ENCODE peak calls at places on chromosomes 4 and X, in nine cellular contexts. One of them, this sample, is unnamed.

GRCh38 chr4:40475609-40476008 is 140.5 kb downstream of the CHRNA9 start:
- DNase-seq in neural progenitor cell: peak; percentile 39
- DNase-seq in breast epithelium: no peak
- DNase-seq in heart left ventricle: no peak
- DNase-seq in HFF-Myc: no peak
- DNase-seq in CD8-positive, alpha-beta T cell: no peak
- DNase-seq in PC-3: no peak
- DNase-seq in SK-N-SH: no peak
- DNase-seq in left ventricle myocardium inferior: no peak
- DNase-seq in this sample: no peak

GRCh38 chr4:15793506-15794363 is 15.6 kb downstream of the CD38 start:
- DNase-seq in neural progenitor cell: no peak
- DNase-seq in left ventricle myocardium inferior: no peak
- DNase-seq in PC-3: no peak
- DNase-seq in CD8-positive, alpha-beta T cell: no peak
- DNase-seq in breast epithelium: no peak
- DNase-seq in SK-N-SH: peak; percentile 77
- DNase-seq in HFF-Myc: no peak
- DNase-seq in heart left ventricle: no peak
- DNase-seq in this sample: no peak

GRCh38 chr4:53043096-53043495 is 181.0 kb downstream of the RASL11B start:
- DNase-seq in PC-3: no peak
- DNase-seq in left ventricle myocardium inferior: no peak
- DNase-seq in SK-N-SH: no peak
- DNase-seq in HFF-Myc: no peak
- DNase-seq in CD8-positive, alpha-beta T cell: no peak
- DNase-seq in neural progenitor cell: no peak
- DNase-seq in breast epithelium: no peak
- DNase-seq in heart left ventricle: no peak
- DNase-seq in this sample: no peak

GRCh38 chr4:16608123-16608522 is 290.3 kb downstream of the LDB2 start:
- DNase-seq in HFF-Myc: no peak
- DNase-seq in SK-N-SH: no peak
- DNase-seq in breast epithelium: no peak
- DNase-seq in neural progenitor cell: no peak
- DNase-seq in left ventricle myocardium inferior: no peak
- DNase-seq in CD8-positive, alpha-beta T cell: no peak
- DNase-seq in heart left ventricle: peak; percentile 20
- DNase-seq in PC-3: no peak
- DNase-seq in this sample: no peak

GRCh38 chr4:140223056-140223810 is 69.2 kb upstream of the MAML3 start:
- DNase-seq in breast epithelium: no peak
- DNase-seq in neural progenitor cell: no peak
- DNase-seq in HFF-Myc: no peak
- DNase-seq in SK-N-SH: no peak
- DNase-seq in left ventricle myocardium inferior: no peak
- DNase-seq in PC-3: peak; percentile 63
- DNase-seq in heart left ventricle: no peak
- DNase-seq in CD8-positive, alpha-beta T cell: no peak
- DNase-seq in this sample: no peak

GRCh38 chrX:30302957-30303356 is 6.2 kb downstream of the NR0B1 start:
- DNase-seq in CD8-positive, alpha-beta T cell: no peak
- DNase-seq in neural progenitor cell: peak; percentile 14
- DNase-seq in heart left ventricle: no peak
- DNase-seq in left ventricle myocardium inferior: peak; percentile 17
- DNase-seq in SK-N-SH: no peak
- DNase-seq in HFF-Myc: no peak
- DNase-seq in breast epithelium: peak; percentile 30
- DNase-seq in PC-3: peak; percentile 48
- DNase-seq in this sample: no peak

GRCh38 chr4:123415977-123416376 is 19.4 kb downstream of the SPRY1 start:
- DNase-seq in SK-N-SH: no peak
- DNase-seq in HFF-Myc: no peak
- DNase-seq in breast epithelium: no peak
- DNase-seq in heart left ventricle: no peak
- DNase-seq in PC-3: peak; percentile 83
- DNase-seq in CD8-positive, alpha-beta T cell: no peak
- DNase-seq in neural progenitor cell: no peak
- DNase-seq in left ventricle myocardium inferior: no peak
- DNase-seq in this sample: peak; percentile 29

GRCh38 chr4:183588169-183588675 is 70.8 kb downstream of the RWDD4 start:
- DNase-seq in SK-N-SH: no peak
- DNase-seq in HFF-Myc: no peak
- DNase-seq in left ventricle myocardium inferior: no peak
- DNase-seq in heart left ventricle: no peak
- DNase-seq in breast epithelium: no peak
- DNase-seq in CD8-positive, alpha-beta T cell: no peak
- DNase-seq in PC-3: no peak
- DNase-seq in neural progenitor cell: no peak
- DNase-seq in this sample: no peak

GRCh38 chr4:4472344-4472958 is 69.4 kb downstream of the STX18 start:
- DNase-seq in heart left ventricle: no peak
- DNase-seq in neural progenitor cell: no peak
- DNase-seq in CD8-positive, alpha-beta T cell: no peak
- DNase-seq in left ventricle myocardium inferior: no peak
- DNase-seq in breast epithelium: no peak
- DNase-seq in HFF-Myc: no peak
- DNase-seq in SK-N-SH: no peak
- DNase-seq in PC-3: no peak
- DNase-seq in this sample: no peak

GRCh38 chrX:98956014-98956413 is 1454.1 kb downstream of the PCDH19 start:
- DNase-seq in neural progenitor cell: peak; percentile 7
- DNase-seq in left ventricle myocardium inferior: no peak
- DNase-seq in breast epithelium: no peak
- DNase-seq in SK-N-SH: no peak
- DNase-seq in CD8-positive, alpha-beta T cell: no peak
- DNase-seq in HFF-Myc: no peak
- DNase-seq in heart left ventricle: no peak
- DNase-seq in PC-3: no peak
- DNase-seq in this sample: no peak

GRCh38 chrX:147735364-147735763 is 176.4 kb upstream of the FMR1 start:
- DNase-seq in breast epithelium: no peak
- DNase-seq in SK-N-SH: no peak
- DNase-seq in HFF-Myc: no peak
- DNase-seq in CD8-positive, alpha-beta T cell: no peak
- DNase-seq in PC-3: no peak
- DNase-seq in neural progenitor cell: no peak
- DNase-seq in heart left ventricle: no peak
- DNase-seq in left ventricle myocardium inferior: no peak
- DNase-seq in this sample: no peak

GRCh38 chrX:65718538-65718937 is 51.1 kb downstream of the MSN start:
- DNase-seq in breast epithelium: no peak
- DNase-seq in heart left ventricle: no peak
- DNase-seq in left ventricle myocardium inferior: no peak
- DNase-seq in CD8-positive, alpha-beta T cell: no peak
- DNase-seq in PC-3: no peak
- DNase-seq in SK-N-SH: no peak
- DNase-seq in neural progenitor cell: no peak
- DNase-seq in HFF-Myc: no peak
- DNase-seq in this sample: no peak

GRCh38 chrX:139126493-139126892 is 404.0 kb upstream of the F9 start:
- DNase-seq in CD8-positive, alpha-beta T cell: no peak
- DNase-seq in neural progenitor cell: peak; percentile 65
- DNase-seq in PC-3: peak; percentile 80
- DNase-seq in breast epithelium: no peak
- DNase-seq in left ventricle myocardium inferior: no peak
- DNase-seq in SK-N-SH: peak; percentile 2
- DNase-seq in heart left ventricle: no peak
- DNase-seq in HFF-Myc: no peak
- DNase-seq in this sample: no peak
- TF ChIP-seq CTCF in CD8-positive, alpha-beta T cell: no peak
- TF ChIP-seq CTCF in neural progenitor cell: peak; percentile 65
- TF ChIP-seq CTCF in PC-3: peak; percentile 77
- TF ChIP-seq CTCF in breast epithelium: peak; percentile 55
- TF ChIP-seq CTCF in left ventricle myocardium inferior: peak; percentile 47
- TF ChIP-seq CTCF in SK-N-SH: peak; percentile 36
- TF ChIP-seq CTCF in heart left ventricle: no peak
- TF ChIP-seq CTCF in HFF-Myc: peak; percentile 7
- TF ChIP-seq CTCF in this sample: no peak

GRCh38 chr4:188029114-188029513 is 33.5 kb downstream of the ZFP42 start:
- DNase-seq in neural progenitor cell: no peak
- DNase-seq in heart left ventricle: no peak
- DNase-seq in PC-3: no peak
- DNase-seq in left ventricle myocardium inferior: no peak
- DNase-seq in CD8-positive, alpha-beta T cell: no peak
- DNase-seq in HFF-Myc: no peak
- DNase-seq in SK-N-SH: no peak
- DNase-seq in breast epithelium: no peak
- DNase-seq in this sample: no peak

GRCh38 chr4:188030401-188030800 is 34.8 kb downstream of the ZFP42 start:
- DNase-seq in heart left ventricle: no peak
- DNase-seq in left ventricle myocardium inferior: no peak
- DNase-seq in CD8-positive, alpha-beta T cell: no peak
- DNase-seq in SK-N-SH: no peak
- DNase-seq in PC-3: no peak
- DNase-seq in neural progenitor cell: no peak
- DNase-seq in HFF-Myc: no peak
- DNase-seq in breast epithelium: no peak
- DNase-seq in this sample: no peak

GRCh38 chr4:188031751-188032150 is 36.2 kb downstream of the ZFP42 start:
- DNase-seq in PC-3: no peak
- DNase-seq in breast epithelium: no peak
- DNase-seq in SK-N-SH: no peak
- DNase-seq in left ventricle myocardium inferior: no peak
- DNase-seq in HFF-Myc: no peak
- DNase-seq in neural progenitor cell: no peak
- DNase-seq in heart left ventricle: no peak
- DNase-seq in CD8-positive, alpha-beta T cell: no peak
- DNase-seq in this sample: no peak

GRCh38 chr4:188032583-188032982 is 37.0 kb downstream of the ZFP42 start:
- DNase-seq in neural progenitor cell: peak; percentile 76
- DNase-seq in HFF-Myc: no peak
- DNase-seq in left ventricle myocardium inferior: no peak
- DNase-seq in heart left ventricle: no peak
- DNase-seq in CD8-positive, alpha-beta T cell: no peak
- DNase-seq in SK-N-SH: no peak
- DNase-seq in breast epithelium: no peak
- DNase-seq in PC-3: no peak
- DNase-seq in this sample: no peak

DNA sequence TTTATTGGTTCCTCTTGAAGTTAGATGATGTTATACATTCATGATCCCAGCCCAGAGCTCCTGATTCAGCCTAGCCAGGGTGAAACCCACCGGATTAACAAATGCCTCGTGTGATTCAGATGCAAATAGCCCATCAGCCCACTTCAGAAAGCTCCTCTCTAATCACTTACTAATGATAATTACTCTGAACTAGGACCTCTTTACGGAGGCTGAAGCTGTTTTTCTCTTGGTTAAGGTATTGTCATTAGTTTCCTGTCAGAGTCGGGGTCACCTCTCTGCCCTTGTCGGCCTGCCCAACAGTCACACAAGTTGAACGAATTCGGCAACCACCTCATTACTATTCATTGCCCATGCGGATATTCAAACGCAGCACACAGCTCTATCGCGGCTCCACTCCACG is 36.6 kb downstream of the ZFP42 start:
- DNase-seq in SK-N-SH: no peak
- DNase-seq in neural progenitor cell: peak; percentile 79
- DNase-seq in heart left ventricle: no peak
- DNase-seq in left ventricle myocardium inferior: no peak
- DNase-seq in HFF-Myc: no peak
- DNase-seq in PC-3: no peak
- DNase-seq in CD8-positive, alpha-beta T cell: no peak
- DNase-seq in breast epithelium: no peak
- DNase-seq in this sample: no peak
- H3K4me3 ChIP-seq in SK-N-SH: no peak overlapping the region
- H3K4me3 ChIP-seq in neural progenitor cell: peak overlapping the region; percentile 41
- H3K4me3 ChIP-seq in heart left ventricle: no peak overlapping the region
- H3K4me3 ChIP-seq in left ventricle myocardium inferior: no peak overlapping the region
- H3K4me3 ChIP-seq in HFF-Myc: no peak overlapping the region
- H3K4me3 ChIP-seq in PC-3: no peak overlapping the region
- H3K4me3 ChIP-seq in CD8-positive, alpha-beta T cell: no peak overlapping the region
- H3K4me3 ChIP-seq in breast epithelium: no peak overlapping the region
- H3K4me3 ChIP-seq in this sample: no peak overlapping the region

GRCh38 chrX:68728186-68728585 is 80.7 kb downstream of the STARD8 start:
- DNase-seq in CD8-positive, alpha-beta T cell: no peak
- DNase-seq in PC-3: no peak
- DNase-seq in left ventricle myocardium inferior: no peak
- DNase-seq in SK-N-SH: no peak
- DNase-seq in neural progenitor cell: no peak
- DNase-seq in heart left ventricle: no peak
- DNase-seq in HFF-Myc: no peak
- DNase-seq in breast epithelium: no peak
- DNase-seq in this sample: no peak
- TF ChIP-seq CTCF in CD8-positive, alpha-beta T cell: no peak
- TF ChIP-seq CTCF in PC-3: no peak
- TF ChIP-seq CTCF in left ventricle myocardium inferior: no peak
- TF ChIP-seq CTCF in SK-N-SH: no peak
- TF ChIP-seq CTCF in neural progenitor cell: no peak
- TF ChIP-seq CTCF in heart left ventricle: no peak
- TF ChIP-seq CTCF in HFF-Myc: no peak
- TF ChIP-seq CTCF in breast epithelium: no peak
- TF ChIP-seq CTCF in this sample: no peak

GRCh38 chr4:98639108-98639507 is 19.3 kb downstream of the TSPAN5 start:
- DNase-seq in breast epithelium: no peak
- DNase-seq in HFF-Myc: no peak
- DNase-seq in heart left ventricle: no peak
- DNase-seq in neural progenitor cell: no peak
- DNase-seq in SK-N-SH: no peak
- DNase-seq in left ventricle myocardium inferior: no peak
- DNase-seq in PC-3: no peak
- DNase-seq in CD8-positive, alpha-beta T cell: no peak
- DNase-seq in this sample: no peak

GRCh38 chr4:98641906-98642668 is 16.3 kb downstream of the TSPAN5 start:
- DNase-seq in SK-N-SH: no peak
- DNase-seq in CD8-positive, alpha-beta T cell: no peak
- DNase-seq in neural progenitor cell: no peak
- DNase-seq in left ventricle myocardium inferior: no peak
- DNase-seq in breast epithelium: no peak
- DNase-seq in heart left ventricle: no peak
- DNase-seq in HFF-Myc: no peak
- DNase-seq in PC-3: no peak
- DNase-seq in this sample: no peak

GRCh38 chr4:98638661-98639060 is 19.8 kb downstream of the TSPAN5 start:
- DNase-seq in heart left ventricle: no peak
- DNase-seq in SK-N-SH: no peak
- DNase-seq in HFF-Myc: no peak
- DNase-seq in neural progenitor cell: no peak
- DNase-seq in breast epithelium: no peak
- DNase-seq in PC-3: no peak
- DNase-seq in left ventricle myocardium inferior: no peak
- DNase-seq in CD8-positive, alpha-beta T cell: no peak
- DNase-seq in this sample: no peak

GRCh38 chr4:98641393-98641792 is 17.0 kb downstream of the TSPAN5 start:
- DNase-seq in breast epithelium: no peak
- DNase-seq in CD8-positive, alpha-beta T cell: no peak
- DNase-seq in HFF-Myc: peak; percentile 87
- DNase-seq in PC-3: no peak
- DNase-seq in SK-N-SH: no peak
- DNase-seq in left ventricle myocardium inferior: no peak
- DNase-seq in heart left ventricle: no peak
- DNase-seq in neural progenitor cell: no peak
- DNase-seq in this sample: no peak

DNA sequence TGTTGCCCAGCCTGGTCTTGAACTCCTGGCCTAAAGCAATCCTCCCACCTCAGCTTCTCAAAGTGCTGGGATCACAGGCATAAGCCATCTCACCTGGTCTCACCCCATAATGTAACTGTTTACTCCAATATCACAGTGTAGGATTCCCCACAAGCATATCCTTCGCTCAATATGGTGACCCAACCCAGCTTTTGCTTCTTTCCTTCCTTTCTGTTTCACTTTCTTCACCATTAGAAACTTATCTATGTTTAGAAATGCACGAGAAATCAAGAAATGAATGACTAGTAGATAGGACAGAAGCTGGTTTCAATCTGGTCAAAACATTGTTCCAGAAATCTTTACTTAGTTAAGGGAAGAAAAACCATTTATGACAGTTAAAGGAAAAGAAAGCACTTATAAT is 18.9 kb downstream of the TSPAN5 start:
- DNase-seq in breast epithelium: no peak
- DNase-seq in PC-3: no peak
- DNase-seq in HFF-Myc: no peak
- DNase-seq in CD8-positive, alpha-beta T cell: no peak
- DNase-seq in heart left ventricle: no peak
- DNase-seq in neural progenitor cell: no peak
- DNase-seq in SK-N-SH: no peak
- DNase-seq in left ventricle myocardium inferior: no peak
- DNase-seq in this sample: no peak
- H3K4me3 ChIP-seq in breast epithelium: no peak overlapping the region
- H3K4me3 ChIP-seq in PC-3: no peak overlapping the region
- H3K4me3 ChIP-seq in HFF-Myc: no peak overlapping the region
- H3K4me3 ChIP-seq in CD8-positive, alpha-beta T cell: no peak overlapping the region
- H3K4me3 ChIP-seq in heart left ventricle: no peak overlapping the region
- H3K4me3 ChIP-seq in neural progenitor cell: no peak overlapping the region
- H3K4me3 ChIP-seq in SK-N-SH: no peak overlapping the region
- H3K4me3 ChIP-seq in left ventricle myocardium inferior: no peak overlapping the region
- H3K4me3 ChIP-seq in this sample: no peak overlapping the region